ENCODE peak calls at places on chromosomes 4 and X, in four cellular contexts. One of them, this sample, is unnamed.

GRCh38 chr4:147056951-147057630 is 111.4 kb upstream of the TTC29 start:
- DNase-seq in effector memory CD4-positive, alpha-beta T cell: no peak
- DNase-seq in lung: no peak
- DNase-seq in naive thymus-derived CD4-positive, alpha-beta T cell: peak; percentile 4
- DNase-seq in this sample: no peak

GRCh38 chr4:159191989-159192388 is 89.1 kb downstream of the RAPGEF2 start:
- DNase-seq in effector memory CD4-positive, alpha-beta T cell: no peak
- DNase-seq in lung: no peak
- DNase-seq in naive thymus-derived CD4-positive, alpha-beta T cell: no peak
- DNase-seq in this sample: no peak

GRCh38 chr4:54781771-54782170 is 124.0 kb downstream of the KIT start:
- DNase-seq in lung: no peak
- DNase-seq in naive thymus-derived CD4-positive, alpha-beta T cell: no peak
- DNase-seq in effector memory CD4-positive, alpha-beta T cell: no peak
- DNase-seq in this sample: no peak

GRCh38 chr4:118981839-118982381 is 93.3 kb downstream of the SYNPO2 start:
- DNase-seq in lung: peak; percentile 71
- DNase-seq in effector memory CD4-positive, alpha-beta T cell: peak; percentile 34
- DNase-seq in naive thymus-derived CD4-positive, alpha-beta T cell: peak; percentile 48
- DNase-seq in this sample: peak; percentile 53

GRCh38 chr4:126265880-126266279 is 951.1 kb downstream of the FAT4 start:
- DNase-seq in naive thymus-derived CD4-positive, alpha-beta T cell: no peak
- DNase-seq in lung: no peak
- DNase-seq in effector memory CD4-positive, alpha-beta T cell: no peak
- DNase-seq in this sample: no peak

GRCh38 chrX:111445485-111445884 is 33.5 kb upstream of the DCX start:
- DNase-seq in effector memory CD4-positive, alpha-beta T cell: no peak
- DNase-seq in naive thymus-derived CD4-positive, alpha-beta T cell: peak; percentile 11
- DNase-seq in lung: no peak
- DNase-seq in this sample: peak; percentile 34

GRCh38 chr4:76920715-76921114 is 22.8 kb upstream of the SOWAHB start:
- DNase-seq in naive thymus-derived CD4-positive, alpha-beta T cell: no peak
- DNase-seq in effector memory CD4-positive, alpha-beta T cell: no peak
- DNase-seq in lung: no peak
- DNase-seq in this sample: no peak

GRCh38 chr4:3660086-3660927 is 105.9 kb upstream of the ADRA2C start:
- DNase-seq in naive thymus-derived CD4-positive, alpha-beta T cell: no peak
- DNase-seq in lung: no peak
- DNase-seq in effector memory CD4-positive, alpha-beta T cell: no peak
- DNase-seq in this sample: no peak

GRCh38 chr4:188986271-188986689 is 847.0 kb downstream of the TRIML1 start:
- DNase-seq in naive thymus-derived CD4-positive, alpha-beta T cell: no peak
- DNase-seq in lung: no peak
- DNase-seq in effector memory CD4-positive, alpha-beta T cell: no peak
- DNase-seq in this sample: no peak

GRCh38 chrX:68757331-68757730 is 71.5 kb upstream of the EFNB1 start:
- DNase-seq in naive thymus-derived CD4-positive, alpha-beta T cell: no peak
- DNase-seq in effector memory CD4-positive, alpha-beta T cell: no peak
- DNase-seq in lung: no peak
- DNase-seq in this sample: no peak

GRCh38 chr4:159235779-159236368 is 133.0 kb downstream of the RAPGEF2 start:
- DNase-seq in naive thymus-derived CD4-positive, alpha-beta T cell: no peak
- DNase-seq in lung: no peak
- DNase-seq in effector memory CD4-positive, alpha-beta T cell: no peak
- DNase-seq in this sample: no peak

GRCh38 chr4:25343671-25344070 is 31.1 kb downstream of the ZCCHC4 start:
- DNase-seq in effector memory CD4-positive, alpha-beta T cell: no peak
- DNase-seq in naive thymus-derived CD4-positive, alpha-beta T cell: no peak
- DNase-seq in lung: no peak
- DNase-seq in this sample: no peak

GRCh38 chr4:3128976-3129375 is 54.5 kb downstream of the HTT start:
- DNase-seq in lung: no peak
- DNase-seq in naive thymus-derived CD4-positive, alpha-beta T cell: no peak
- DNase-seq in effector memory CD4-positive, alpha-beta T cell: no peak
- DNase-seq in this sample: no peak

GRCh38 chrX:97315939-97316338 is 432.2 kb downstream of the RPA4 start:
- DNase-seq in effector memory CD4-positive, alpha-beta T cell: no peak
- DNase-seq in lung: no peak
- DNase-seq in naive thymus-derived CD4-positive, alpha-beta T cell: no peak
- DNase-seq in this sample: no peak

GRCh38 chr4:92234393-92235176 is 69.2 kb upstream of the GRID2 start:
- DNase-seq in lung: no peak
- DNase-seq in effector memory CD4-positive, alpha-beta T cell: no peak
- DNase-seq in naive thymus-derived CD4-positive, alpha-beta T cell: no peak
- DNase-seq in this sample: no peak

GRCh38 chr4:81442479-81443085 is 29.1 kb downstream of the RASGEF1B start:
- DNase-seq in lung: no peak
- DNase-seq in effector memory CD4-positive, alpha-beta T cell: no peak
- DNase-seq in naive thymus-derived CD4-positive, alpha-beta T cell: no peak
- DNase-seq in this sample: no peak

GRCh38 chrX:12802741-12803140 is 11.5 kb downstream of the PRPS2 start:
- DNase-seq in naive thymus-derived CD4-positive, alpha-beta T cell: no peak
- DNase-seq in lung: no peak
- DNase-seq in effector memory CD4-positive, alpha-beta T cell: no peak
- DNase-seq in this sample: no peak

GRCh38 chr4:121720109-121720508 is 23.3 kb upstream of the ANXA5 start:
- DNase-seq in effector memory CD4-positive, alpha-beta T cell: no peak
- DNase-seq in lung: no peak
- DNase-seq in naive thymus-derived CD4-positive, alpha-beta T cell: no peak
- DNase-seq in this sample: no peak

GRCh38 chr4:75495489-75495888 is 18.7 kb downstream of the RCHY1 start:
- DNase-seq in lung: no peak
- DNase-seq in naive thymus-derived CD4-positive, alpha-beta T cell: no peak
- DNase-seq in effector memory CD4-positive, alpha-beta T cell: no peak
- DNase-seq in this sample: no peak

GRCh38 chr4:3123201-3123671 is 48.8 kb downstream of the HTT start:
- DNase-seq in lung: no peak
- DNase-seq in effector memory CD4-positive, alpha-beta T cell: no peak
- DNase-seq in naive thymus-derived CD4-positive, alpha-beta T cell: no peak
- DNase-seq in this sample: no peak

GRCh38 chr4:168743576-168743975 is 246.7 kb downstream of the PALLD start:
- DNase-seq in effector memory CD4-positive, alpha-beta T cell: no peak
- DNase-seq in lung: no peak
- DNase-seq in naive thymus-derived CD4-positive, alpha-beta T cell: no peak
- DNase-seq in this sample: no peak

GRCh38 chr4:82097504-82097903 is 276.3 kb downstream of the HNRNPD start:
- DNase-seq in naive thymus-derived CD4-positive, alpha-beta T cell: no peak
- DNase-seq in effector memory CD4-positive, alpha-beta T cell: no peak
- DNase-seq in lung: no peak
- DNase-seq in this sample: no peak

GRCh38 chr4:78561677-78562076 is 10.1 kb downstream of the ANXA3 start:
- DNase-seq in naive thymus-derived CD4-positive, alpha-beta T cell: no peak
- DNase-seq in lung: no peak
- DNase-seq in effector memory CD4-positive, alpha-beta T cell: no peak
- DNase-seq in this sample: no peak

GRCh38 chr4:78556655-78557054 is 5.1 kb downstream of the ANXA3 start:
- DNase-seq in lung: no peak
- DNase-seq in naive thymus-derived CD4-positive, alpha-beta T cell: no peak
- DNase-seq in effector memory CD4-positive, alpha-beta T cell: no peak
- DNase-seq in this sample: no peak

GRCh38 chr4:78560296-78560963 is 8.9 kb downstream of the ANXA3 start:
- DNase-seq in lung: no peak
- DNase-seq in naive thymus-derived CD4-positive, alpha-beta T cell: no peak
- DNase-seq in effector memory CD4-positive, alpha-beta T cell: no peak
- DNase-seq in this sample: no peak

GRCh38 chr4:78557841-78558240 is 6.3 kb downstream of the ANXA3 start:
- DNase-seq in naive thymus-derived CD4-positive, alpha-beta T cell: no peak
- DNase-seq in lung: no peak
- DNase-seq in effector memory CD4-positive, alpha-beta T cell: no peak
- DNase-seq in this sample: no peak

GRCh38 chr4:78558421-78558820 is 6.9 kb downstream of the ANXA3 start:
- DNase-seq in naive thymus-derived CD4-positive, alpha-beta T cell: no peak
- DNase-seq in lung: no peak
- DNase-seq in effector memory CD4-positive, alpha-beta T cell: no peak
- DNase-seq in this sample: no peak
- H3K4me1 ChIP-seq in naive thymus-derived CD4-positive, alpha-beta T cell: no peaks in the 10 kb centered on the region
- H3K4me1 ChIP-seq in lung: peaks cover 10% of the 10 kb centered on the region
- H3K4me1 ChIP-seq in effector memory CD4-positive, alpha-beta T cell: no peaks in the 10 kb centered on the region
- H3K4me1 ChIP-seq in this sample: no peaks in the 10 kb centered on the region

DNA sequence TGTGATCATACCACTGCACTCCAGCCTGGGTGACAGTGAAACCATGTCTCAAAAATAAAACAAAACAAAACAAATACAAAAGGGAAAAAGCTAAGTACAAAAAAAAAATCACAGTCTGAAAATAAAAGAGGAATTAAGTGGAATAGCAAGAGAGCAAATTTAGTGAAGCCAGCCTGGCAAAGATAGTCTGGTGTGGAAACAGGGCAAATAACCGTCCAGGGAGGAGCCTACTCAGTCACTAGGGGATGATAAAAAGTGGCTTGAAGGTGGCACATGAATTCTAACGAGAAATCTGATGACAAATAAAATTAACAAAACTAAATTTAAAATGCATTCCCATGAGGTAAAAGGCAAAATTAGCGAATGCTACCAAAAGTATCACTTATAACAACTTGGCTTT is 8.2 kb downstream of the PDGFC start:
- DNase-seq in naive thymus-derived CD4-positive, alpha-beta T cell: no peak
- DNase-seq in lung: no peak
- DNase-seq in effector memory CD4-positive, alpha-beta T cell: no peak
- DNase-seq in this sample: no peak
- H3K27ac ChIP-seq in naive thymus-derived CD4-positive, alpha-beta T cell: no peak overlapping the region
- H3K27ac ChIP-seq in lung: no peak overlapping the region
- H3K27ac ChIP-seq in effector memory CD4-positive, alpha-beta T cell: no peak overlapping the region
- H3K27ac ChIP-seq in this sample: no peak overlapping the region

GRCh38 chr4:86999244-86999643 is 64.4 kb downstream of the AFF1 start:
- DNase-seq in naive thymus-derived CD4-positive, alpha-beta T cell: no peak
- DNase-seq in effector memory CD4-positive, alpha-beta T cell: no peak
- DNase-seq in lung: no peak
- DNase-seq in this sample: no peak
- H3K4me1 ChIP-seq in naive thymus-derived CD4-positive, alpha-beta T cell: peaks cover 7% of the 10 kb centered on the region
- H3K4me1 ChIP-seq in effector memory CD4-positive, alpha-beta T cell: peaks cover 7% of the 10 kb centered on the region
- H3K4me1 ChIP-seq in lung: peaks cover 27% of the 10 kb centered on the region
- H3K4me1 ChIP-seq in this sample: peaks cover 27% of the 10 kb centered on the region

GRCh38 chr4:72378901-72379300 is 190.1 kb downstream of the ADAMTS3 start:
- DNase-seq in effector memory CD4-positive, alpha-beta T cell: no peak
- DNase-seq in naive thymus-derived CD4-positive, alpha-beta T cell: no peak
- DNase-seq in lung: no peak
- DNase-seq in this sample: no peak

GRCh38 chr4:72374156-72374555 is 194.9 kb downstream of the ADAMTS3 start:
- DNase-seq in effector memory CD4-positive, alpha-beta T cell: no peak
- DNase-seq in naive thymus-derived CD4-positive, alpha-beta T cell: no peak
- DNase-seq in lung: no peak
- DNase-seq in this sample: no peak

GRCh38 chr4:72375050-72375736 is 193.8 kb downstream of the ADAMTS3 start:
- DNase-seq in naive thymus-derived CD4-positive, alpha-beta T cell: no peak
- DNase-seq in lung: no peak
- DNase-seq in effector memory CD4-positive, alpha-beta T cell: no peak
- DNase-seq in this sample: no peak

GRCh38 chr4:72376901-72377300 is 192.1 kb downstream of the ADAMTS3 start:
- DNase-seq in lung: no peak
- DNase-seq in naive thymus-derived CD4-positive, alpha-beta T cell: no peak
- DNase-seq in effector memory CD4-positive, alpha-beta T cell: no peak
- DNase-seq in this sample: no peak

DNA sequence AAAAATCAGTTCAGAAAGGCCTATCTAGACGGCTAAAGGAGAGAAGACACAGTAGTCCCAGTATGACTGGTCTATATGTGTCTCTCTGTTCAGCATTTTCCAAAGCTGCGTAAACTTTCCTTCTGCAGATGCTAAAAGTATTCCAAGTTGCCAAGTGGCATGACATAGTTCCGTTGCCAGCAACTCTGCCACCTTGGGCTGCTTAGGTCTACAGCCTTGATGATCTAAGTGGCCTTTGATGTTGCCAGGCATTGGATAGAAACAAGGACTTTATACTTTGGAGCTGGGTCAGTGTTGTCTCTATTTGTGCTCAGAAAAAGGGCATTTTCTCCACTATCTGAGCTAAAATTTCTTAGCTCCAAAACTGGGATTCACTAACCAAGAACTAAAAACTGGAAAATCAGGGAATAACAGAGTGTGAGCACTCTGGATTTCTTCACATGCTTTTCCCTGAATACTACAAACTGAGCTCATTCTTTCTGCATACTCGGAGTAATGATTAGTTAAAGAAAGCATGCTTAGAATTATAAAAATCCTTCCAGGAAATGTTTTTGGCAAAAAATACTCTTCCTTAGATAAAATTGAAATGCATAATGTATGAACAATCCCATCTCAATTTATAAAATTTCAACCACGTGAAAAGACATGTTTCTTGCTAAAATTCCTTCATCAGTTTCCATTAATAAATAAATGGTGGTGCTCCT is 191.4 kb downstream of the ADAMTS3 start:
- DNase-seq in lung: no peak
- DNase-seq in naive thymus-derived CD4-positive, alpha-beta T cell: no peak
- DNase-seq in effector memory CD4-positive, alpha-beta T cell: no peak
- DNase-seq in this sample: no peak
- H3K27ac ChIP-seq in lung: no peak overlapping the region
- H3K27ac ChIP-seq in naive thymus-derived CD4-positive, alpha-beta T cell: no peak overlapping the region
- H3K27ac ChIP-seq in effector memory CD4-positive, alpha-beta T cell: no peak overlapping the region
- H3K27ac ChIP-seq in this sample: no peak overlapping the region

GRCh38 chr4:17029964-17030363 is 131.5 kb upstream of the LDB2 start:
- DNase-seq in lung: no peak
- DNase-seq in naive thymus-derived CD4-positive, alpha-beta T cell: no peak
- DNase-seq in effector memory CD4-positive, alpha-beta T cell: no peak
- DNase-seq in this sample: no peak

GRCh38 chr4:17024430-17024829 is 126.0 kb upstream of the LDB2 start:
- DNase-seq in naive thymus-derived CD4-positive, alpha-beta T cell: no peak
- DNase-seq in effector memory CD4-positive, alpha-beta T cell: no peak
- DNase-seq in lung: no peak
- DNase-seq in this sample: no peak

GRCh38 chr4:17029432-17029831 is 131.0 kb upstream of the LDB2 start:
- DNase-seq in lung: no peak
- DNase-seq in effector memory CD4-positive, alpha-beta T cell: no peak
- DNase-seq in naive thymus-derived CD4-positive, alpha-beta T cell: no peak
- DNase-seq in this sample: no peak

GRCh38 chr4:17030543-17030942 is 132.1 kb upstream of the LDB2 start:
- DNase-seq in naive thymus-derived CD4-positive, alpha-beta T cell: no peak
- DNase-seq in lung: no peak
- DNase-seq in effector memory CD4-positive, alpha-beta T cell: no peak
- DNase-seq in this sample: no peak

GRCh38 chr4:17027495-17027894 is 129.1 kb upstream of the LDB2 start:
- DNase-seq in lung: no peak
- DNase-seq in naive thymus-derived CD4-positive, alpha-beta T cell: no peak
- DNase-seq in effector memory CD4-positive, alpha-beta T cell: no peak
- DNase-seq in this sample: no peak
- H3K4me1 ChIP-seq in lung: no peaks in the 10 kb centered on the region
- H3K4me1 ChIP-seq in naive thymus-derived CD4-positive, alpha-beta T cell: no peaks in the 10 kb centered on the region
- H3K4me1 ChIP-seq in effector memory CD4-positive, alpha-beta T cell: no peaks in the 10 kb centered on the region
- H3K4me1 ChIP-seq in this sample: no peaks in the 10 kb centered on the region